ENCODE peak calls at places on chromosomes 6 and 20, in seven cellular contexts. F is neuronal stem cell, N is IMR-90, W is mesenchymal stem cell, G is H1, M is H9, Y is trophoblast cell. V is an unnamed sample.

GRCh38 chr6:138815797-138816528 is 20.1 kb downstream of the ECT2L start:
- DNase-seq in W (peak; percentile 81), N (peak; percentile 79), Y (peak; percentile 83), G (no peak), F (peak; percentile 40), M (no peak), V (peak; percentile 74)

GRCh38 chr20:51422912-51423667 is 119.4 kb downstream of the NFATC2 start:
- DNase-seq in Y (peak; percentile 9), M (no peak), F (no peak), G (no peak), N (no peak), W (no peak), V (no peak)

GRCh38 chr6:121951918-121952379 is 447.5 kb upstream of the HSF2 start:
- DNase-seq in W (peak; percentile 68), N (peak; percentile 80), G (no peak), F (no peak), Y (no peak), M (no peak), V (no peak)

GRCh38 chr20:8305449-8305978 is 173.4 kb downstream of the PLCB1 start:
- DNase-seq in W (peak; percentile 27), G (peak; percentile 75), Y (peak; percentile 87), N (peak; percentile 33), M (peak; percentile 89), F (peak; percentile 53), V (peak; percentile 84)

GRCh38 chr6:139219746-139220145 is 72.1 kb downstream of the TXLNB start:
- DNase-seq in F (no peak), N (no peak), W (no peak), Y (no peak), M (no peak), G (no peak), V (no peak)

GRCh38 chr20:64077094-64077493 is 2.2 kb downstream of the RGS19 start:
- DNase-seq in F (no peak), W (no peak), N (no peak), G (no peak), M (no peak), Y (no peak), V (no peak)

GRCh38 chr6:56663344-56663743 is 20.7 kb upstream of the DST start:
- DNase-seq in Y (no peak), W (no peak), N (no peak), M (no peak), F (no peak), G (no peak), V (peak; percentile 54)

GRCh38 chr20:63409066-63409833 is 48.1 kb upstream of the CHRNA4 start:
- DNase-seq in M (peak; percentile 84), N (no peak), F (no peak), W (no peak), G (peak; percentile 72), Y (no peak), V (peak; percentile 80)

GRCh38 chr20:4227085-4227821 is 211.9 kb upstream of the RNF24 start:
- DNase-seq in F (no peak), G (peak; percentile 59), M (peak; percentile 80), N (peak; percentile 73), Y (peak; percentile 73), W (peak; percentile 88), V (peak; percentile 73)

GRCh38 chr6:125780540-125781306 is 10.0 kb upstream of the NCOA7 start:
- DNase-seq in W (peak; percentile 85), F (peak; percentile 30), G (peak; percentile 55), M (peak; percentile 46), N (peak; percentile 78), Y (peak; percentile 73), V (peak; percentile 81)

GRCh38 chr6:53803081-53803860 is 8.5 kb downstream of the LRRC1 start:
- DNase-seq in M (no peak), W (peak; percentile 44), N (peak; percentile 81), Y (peak; percentile 30), F (no peak), G (no peak), V (no peak)

GRCh38 chr6:2120912-2121311 is 124.5 kb downstream of the GMDS start:
- DNase-seq in M (no peak), G (no peak), Y (no peak), F (no peak), W (no peak), N (no peak), V (no peak)

GRCh38 chr6:77173472-77174074 is 289.7 kb downstream of the HTR1B start:
- DNase-seq in M (peak; percentile 72), W (no peak), F (no peak), G (peak; percentile 50), Y (peak; percentile 4), N (peak; percentile 13), V (peak; percentile 84)

GRCh38 chr6:167849846-167850459 is 23.2 kb downstream of the AFDN start:
- DNase-seq in M (no peak), Y (peak; percentile 73), W (peak; percentile 52), N (no peak), F (peak; percentile 30), G (no peak), V (peak; percentile 98)

GRCh38 chr6:72865467-72865866 is 243.6 kb downstream of the KCNQ5 start:
- DNase-seq in M (no peak), Y (peak; percentile 35), W (peak; percentile 22), F (no peak), G (no peak), N (peak; percentile 37), V (no peak)

GRCh38 chr6:25278914-25279747 is at the start of gene CARMIL1:
- DNase-seq in N (peak; percentile 52), W (peak; percentile 75), M (peak; percentile 92), G (peak; percentile 87), Y (peak; percentile 92), F (peak; percentile 69), V (peak; percentile 93)

GRCh38 chr6:2746557-2747061 is 4.1 kb downstream of the MYLK4 start:
- DNase-seq in Y (peak; percentile 29), M (no peak), F (peak; percentile 55), W (no peak), N (no peak), G (no peak), V (peak; percentile 74)

GRCh38 chr20:49979030-49979832 is 3.5 kb upstream of the SNAI1 start:
- DNase-seq in F (peak; percentile 73), G (peak; percentile 92), N (no peak), Y (peak; percentile 68), W (peak; percentile 61), M (peak; percentile 86), V (peak; percentile 85)

GRCh38 chr6:19035454-19035853 is 648.3 kb downstream of the RNF144B start:
- DNase-seq in N (no peak), M (no peak), W (no peak), F (no peak), G (no peak), Y (no peak), V (no peak)

GRCh38 chr6:85041376-85041775 is 277.0 kb upstream of the TBX18 start:
- DNase-seq in W (no peak), N (no peak), M (no peak), F (no peak), Y (no peak), G (no peak), V (no peak)

GRCh38 chr6:36038120-36038876 is 10.7 kb downstream of the MAPK14 start:
- DNase-seq in F (no peak), G (no peak), N (no peak), Y (no peak), M (no peak), W (no peak), V (no peak)

GRCh38 chr6:98094696-98095095 is 739.7 kb upstream of the POU3F2 start:
- DNase-seq in Y (no peak), W (no peak), M (no peak), F (no peak), G (no peak), N (no peak), V (no peak)

GRCh38 chr6:98092326-98092725 is 742.0 kb upstream of the POU3F2 start:
- DNase-seq in F (no peak), G (no peak), M (no peak), W (no peak), Y (no peak), N (no peak), V (no peak)
- H3K18ac ChIP-seq in F (no peak overlapping the region), G (no peak overlapping the region), M (no peak overlapping the region), W (no peak overlapping the region), Y (no peak overlapping the region), N (no peak overlapping the region), V (no peak overlapping the region)

DNA sequence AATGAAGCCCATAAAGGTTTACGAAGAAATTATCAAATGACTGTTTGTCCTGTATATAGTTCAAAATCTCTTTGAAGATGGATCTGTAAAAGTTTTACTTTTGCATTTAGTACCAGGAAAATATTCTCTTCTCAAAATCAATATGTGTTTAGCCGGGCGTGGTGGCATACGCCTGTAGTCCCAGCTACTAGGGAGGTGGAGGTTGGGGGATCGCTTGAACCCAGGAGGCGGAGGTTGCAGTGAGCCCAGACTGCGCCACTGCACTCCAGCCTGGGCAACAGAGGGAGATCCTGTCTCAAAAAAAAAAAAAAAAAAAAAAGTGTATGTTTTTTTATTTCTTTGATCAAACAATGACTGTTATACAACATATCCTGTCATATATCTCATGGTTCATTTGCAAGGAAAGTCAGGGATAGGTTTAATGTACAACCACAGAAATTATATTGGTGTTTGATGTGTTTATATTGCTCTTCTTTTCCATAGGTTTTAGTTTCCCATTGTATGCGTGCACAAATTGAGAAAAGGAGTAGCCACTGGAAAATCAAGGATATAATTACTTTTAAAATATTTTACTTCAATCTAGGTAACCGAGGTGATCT is 40.1 kb downstream of the SOX4 start:
- DNase-seq in G (no peak), Y (no peak), F (no peak), W (no peak), N (no peak), M (no peak), V (no peak)
- H3K27ac ChIP-seq in G (no peak overlapping the region), Y (no peak overlapping the region), F (no peak overlapping the region), W (no peak overlapping the region), N (no peak overlapping the region), M (no peak overlapping the region), V (no peak overlapping the region)

DNA sequence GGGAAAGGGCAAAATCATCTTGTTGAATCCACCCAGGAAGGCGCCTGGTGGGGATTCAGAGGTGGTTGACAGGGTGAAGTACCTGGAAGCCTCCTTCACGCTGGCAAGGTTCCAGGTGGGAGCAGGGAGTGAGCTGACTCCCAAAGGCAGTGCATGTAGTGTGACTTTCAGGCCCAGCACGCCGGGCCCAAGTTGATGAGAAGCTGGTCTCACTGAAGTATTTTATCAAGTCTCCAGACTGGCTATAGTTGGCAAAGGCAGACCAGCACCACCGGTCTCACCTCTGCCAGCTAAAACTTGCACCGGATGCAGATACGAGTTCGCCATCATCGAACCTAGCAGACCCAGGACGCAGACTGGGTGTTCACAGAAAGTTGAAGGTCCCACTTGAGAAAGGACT is 16.5 kb downstream of the PPP1R10 start:
- DNase-seq in Y (no peak), G (no peak), F (no peak), M (no peak), W (no peak), N (no peak), V (no peak)
- H3K18ac ChIP-seq in Y (no peak overlapping the region), G (no peak overlapping the region), F (no peak overlapping the region), M (no peak overlapping the region), W (no peak overlapping the region), N (no peak overlapping the region), V (no peak overlapping the region)

DNA sequence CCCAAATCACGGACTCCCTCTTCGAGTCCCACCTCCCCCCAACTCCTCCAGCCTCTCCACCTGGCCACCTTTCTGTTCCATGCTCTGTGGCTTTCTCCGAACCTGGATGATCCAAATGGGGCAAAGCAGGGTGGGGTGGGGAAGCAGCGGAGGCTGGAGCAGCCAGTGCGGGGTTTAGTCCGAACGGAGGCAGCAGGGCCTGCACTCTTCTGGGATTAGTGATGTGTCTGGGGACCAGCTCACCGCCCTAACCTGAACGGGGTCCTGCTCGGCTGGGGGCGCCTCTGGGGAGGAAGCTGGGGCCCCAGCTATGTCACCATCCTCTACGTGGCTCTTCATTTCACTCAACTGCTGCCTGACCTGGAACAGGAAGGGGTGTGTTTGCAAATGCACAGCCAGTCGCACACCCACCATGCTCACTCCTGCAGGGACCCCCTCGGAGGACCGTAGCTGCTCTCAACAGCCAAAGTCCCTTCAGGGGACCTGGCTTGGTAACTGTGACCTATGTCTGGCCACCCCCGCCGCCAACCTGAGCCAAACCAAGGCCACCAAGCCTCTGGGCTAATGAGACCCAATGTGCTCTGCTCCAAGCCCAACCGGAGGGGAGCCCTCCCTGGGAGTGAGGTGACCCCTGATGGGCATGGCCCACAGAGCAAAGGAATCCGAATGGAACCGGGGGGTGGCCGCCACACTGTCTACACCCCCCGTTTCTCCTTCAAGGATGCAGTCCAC is 46.8 kb downstream of the DSTN start:
- DNase-seq in M (peak; percentile 23), G (no peak), N (no peak), W (no peak), Y (no peak), F (no peak), V (no peak)
- H3K27ac ChIP-seq in M (no peak overlapping the region), G (no peak overlapping the region), N (no peak overlapping the region), W (no peak overlapping the region), Y (no peak overlapping the region), F (no peak overlapping the region), V (no peak overlapping the region)

V was measured in mesendoderm.